ENCODE peak calls at places on chromosomes 3 and 15, in four cellular contexts. One of them, this sample, is unnamed.

GRCh38 chr3:114274929-114275328 is 18.9 kb upstream of the TIGIT start:
- DNase-seq in GM13977: no peak
- DNase-seq in GM10248: no peak
- DNase-seq in OCI-M1: peak
- DNase-seq in this sample: no peak

GRCh38 chr15:91209318-91209717 is 109.3 kb downstream of the SV2B start:
- DNase-seq in GM10248: no peak
- DNase-seq in GM13977: no peak
- DNase-seq in OCI-M1: no peak
- DNase-seq in this sample: no peak

GRCh38 chr3:31917303-31917903 is 63.7 kb downstream of the OSBPL10 start:
- DNase-seq in GM10248: peak
- DNase-seq in OCI-M1: peak
- DNase-seq in GM13977: peak
- DNase-seq in this sample: no peak

GRCh38 chr3:136844726-136845125 is 17.3 kb upstream of the NCK1 start:
- DNase-seq in GM13977: no peak
- DNase-seq in GM10248: no peak
- DNase-seq in OCI-M1: no peak
- DNase-seq in this sample: no peak

GRCh38 chr3:99568936-99569335 is 69.5 kb upstream of the COL8A1 start:
- DNase-seq in OCI-M1: no peak
- DNase-seq in GM13977: no peak
- DNase-seq in GM10248: no peak
- DNase-seq in this sample: no peak

GRCh38 chr3:152671998-152672649 is 162.8 kb upstream of the P2RY1 start:
- DNase-seq in GM10248: no peak
- DNase-seq in OCI-M1: no peak
- DNase-seq in GM13977: no peak
- DNase-seq in this sample: no peak

GRCh38 chr15:65789105-65789504 is 3.0 kb downstream of the DENND4A start:
- DNase-seq in OCI-M1: no peak
- DNase-seq in GM10248: no peak
- DNase-seq in GM13977: no peak
- DNase-seq in this sample: no peak

GRCh38 chr3:146594843-146595482 is 10.2 kb downstream of the PLSCR5 start:
- DNase-seq in GM10248: no peak
- DNase-seq in GM13977: no peak
- DNase-seq in OCI-M1: peak
- DNase-seq in this sample: no peak

GRCh38 chr3:186930143-186930638 is at the start of gene ST6GAL1:
- DNase-seq in OCI-M1: peak
- DNase-seq in GM10248: peak
- DNase-seq in GM13977: peak
- DNase-seq in this sample: peak

GRCh38 chr3:21954709-21955108 is 203.7 kb upstream of the ZNF385D start:
- DNase-seq in GM10248: no peak
- DNase-seq in OCI-M1: no peak
- DNase-seq in GM13977: no peak
- DNase-seq in this sample: no peak

GRCh38 chr15:88949734-88950400 is 36.7 kb upstream of the MFGE8 start:
- DNase-seq in GM13977: no peak
- DNase-seq in GM10248: no peak
- DNase-seq in OCI-M1: no peak
- DNase-seq in this sample: no peak

GRCh38 chr3:27166888-27167287 is 202.3 kb downstream of the NEK10 start:
- DNase-seq in OCI-M1: no peak
- DNase-seq in GM10248: no peak
- DNase-seq in GM13977: no peak
- DNase-seq in this sample: no peak

GRCh38 chr15:71366926-71367325 is 251.7 kb downstream of the THSD4 start:
- DNase-seq in GM13977: no peak
- DNase-seq in GM10248: no peak
- DNase-seq in OCI-M1: no peak
- DNase-seq in this sample: no peak

GRCh38 chr15:58748040-58748786 is 1.3 kb downstream of the ADAM10 start:
- DNase-seq in GM10248: peak
- DNase-seq in OCI-M1: peak
- DNase-seq in GM13977: peak
- DNase-seq in this sample: no peak

GRCh38 chr15:66681395-66681794 is 20.6 kb upstream of the SMAD6 start:
- DNase-seq in GM13977: no peak
- DNase-seq in GM10248: no peak
- DNase-seq in OCI-M1: no peak
- DNase-seq in this sample: no peak

GRCh38 chr15:41558400-41559238 is at the start of gene TYRO3:
- DNase-seq in GM13977: peak
- DNase-seq in OCI-M1: peak
- DNase-seq in GM10248: peak
- DNase-seq in this sample: peak

GRCh38 chr15:60656491-60657284 is 177.7 kb upstream of the ICE2 start:
- DNase-seq in GM13977: no peak
- DNase-seq in OCI-M1: peak
- DNase-seq in GM10248: no peak
- DNase-seq in this sample: no peak

GRCh38 chr3:141093971-141094401 is 42.8 kb downstream of the SPSB4 start:
- DNase-seq in GM13977: no peak
- DNase-seq in GM10248: no peak
- DNase-seq in OCI-M1: no peak
- DNase-seq in this sample: no peak

GRCh38 chr15:44812029-44812517 is 75.7 kb downstream of the TRIM69 start:
- DNase-seq in OCI-M1: no peak
- DNase-seq in GM13977: no peak
- DNase-seq in GM10248: no peak
- DNase-seq in this sample: peak

GRCh38 chr3:176633511-176633910 is 563.8 kb downstream of the TBL1XR1 start:
- DNase-seq in OCI-M1: peak
- DNase-seq in GM13977: no peak
- DNase-seq in GM10248: no peak
- DNase-seq in this sample: no peak

GRCh38 chr15:59221479-59221878 is 14.8 kb downstream of the LDHAL6B start:
- DNase-seq in GM10248: no peak
- DNase-seq in OCI-M1: no peak
- DNase-seq in GM13977: no peak
- DNase-seq in this sample: no peak

GRCh38 chr3:126357299-126358037 is at the start of gene KLF15:
- DNase-seq in GM13977: peak
- DNase-seq in OCI-M1: peak
- DNase-seq in GM10248: peak
- DNase-seq in this sample: peak

This sample was measured in NCI-H1436.